ENCODE peak calls at places on chromosomes 2 and 18, in nine cellular contexts. I, F, U, D, E, S, P, J and A are unnamed samples.

GRCh38 chr2:235463893-235464292 is 29.9 kb upstream of the AGAP1 start:
- DNase-seq in I (peak; percentile 37), F (no peak), U (no peak), D (peak; percentile 65), E (no peak), S (no peak), P (no peak), J (no peak), A (no peak)

GRCh38 chr18:28269750-28270149 is 92.8 kb upstream of the CDH2 start:
- DNase-seq in I (peak; percentile 25), F (no peak), U (no peak), D (no peak), E (no peak), S (no peak), P (no peak), J (no peak), A (peak; percentile 1)

GRCh38 chr2:218691234-218691633 is 19.3 kb downstream of the STK36 start:
- DNase-seq in I (no peak), F (no peak), U (no peak), D (no peak), E (peak; percentile 76), S (no peak), P (no peak), J (no peak), A (peak; percentile 69)

GRCh38 chr2:20485612-20485926 is 38.7 kb downstream of the RHOB start:
- DNase-seq in I (no peak), F (no peak), U (no peak), D (no peak), E (no peak), S (no peak), P (no peak), J (no peak), A (no peak)

GRCh38 chr18:9898792-9899549 is 13.2 kb downstream of the TXNDC2 start:
- DNase-seq in I (peak; percentile 43), F (peak; percentile 64), U (peak; percentile 21), D (no peak), E (peak; percentile 52), S (peak; percentile 70), P (no peak), J (no peak), A (no peak)

GRCh38 chr2:207113403-207113802 is 52.3 kb downstream of the KLF7 start:
- DNase-seq in I (no peak), F (no peak), U (peak; percentile 39), D (no peak), E (no peak), S (no peak), P (no peak), J (no peak), A (no peak)

GRCh38 chr18:59056706-59057492 is 82.8 kb upstream of the SEC11C start:
- DNase-seq in I (peak; percentile 75), F (peak; percentile 51), U (peak; percentile 55), D (peak; percentile 59), E (peak; percentile 84), S (peak; percentile 58), P (peak; percentile 45), J (peak; percentile 33), A (peak; percentile 64)

GRCh38 chr2:241905716-241906376 is 36.3 kb downstream of the RTP5 start:
- DNase-seq in I (no peak), F (no peak), U (no peak), D (no peak), E (no peak), S (no peak), P (no peak), J (no peak), A (no peak)

GRCh38 chr18:44602845-44603244 is 77.8 kb upstream of the SETBP1 start:
- DNase-seq in I (no peak), F (no peak), U (peak; percentile 91), D (no peak), E (peak; percentile 86), S (peak; percentile 89), P (no peak), J (no peak), A (peak; percentile 39)

GRCh38 chr2:158232476-158232875 is 130.8 kb downstream of the UPP2 start:
- DNase-seq in I (no peak), F (peak; percentile 58), U (peak; percentile 56), D (no peak), E (peak; percentile 44), S (peak; percentile 30), P (no peak), J (no peak), A (no peak)

GRCh38 chr18:45554070-45554767 is 61.1 kb upstream of the SLC14A2 start:
- DNase-seq in I (peak; percentile 19), F (no peak), U (no peak), D (peak; percentile 63), E (no peak), S (no peak), P (no peak), J (no peak), A (no peak)

GRCh38 chr2:144441711-144442141 is 78.2 kb downstream of the ZEB2 start:
- DNase-seq in I (no peak), F (no peak), U (no peak), D (no peak), E (no peak), S (no peak), P (no peak), J (no peak), A (no peak)

GRCh38 chr2:239329972-239330572 is 70.7 kb downstream of the HDAC4 start:
- DNase-seq in I (no peak), F (no peak), U (no peak), D (peak; percentile 55), E (no peak), S (no peak), P (no peak), J (no peak), A (no peak)

GRCh38 chr2:74864728-74865722 is 31.1 kb downstream of the HK2 start:
- DNase-seq in I (peak; percentile 79), F (peak; percentile 54), U (peak; percentile 85), D (no peak), E (no peak), S (peak; percentile 89), P (no peak), J (no peak), A (peak; percentile 47)
- TF ChIP-seq CTCF in I (peak; percentile 17), F (peak; percentile 18), U (no peak), D (no peak), E (no peak), S (peak; percentile 16), P (no peak), J (no peak), A (no peak)

GRCh38 chr2:237167934-237168333 is 82.2 kb downstream of the COPS8 start:
- DNase-seq in I (no peak), F (no peak), U (no peak), D (no peak), E (no peak), S (no peak), P (no peak), J (no peak), A (no peak)

GRCh38 chr2:237170017-237170416 is 84.3 kb downstream of the COPS8 start:
- DNase-seq in I (no peak), F (no peak), U (no peak), D (no peak), E (peak; percentile 78), S (no peak), P (peak; percentile 90), J (no peak), A (peak; percentile 95)

GRCh38 chr2:237171895-237172294 is 86.2 kb downstream of the COPS8 start:
- DNase-seq in I (no peak), F (no peak), U (no peak), D (no peak), E (no peak), S (no peak), P (no peak), J (no peak), A (no peak)

GRCh38 chr2:237167038-237167437 is 81.3 kb downstream of the COPS8 start:
- DNase-seq in I (no peak), F (no peak), U (no peak), D (no peak), E (no peak), S (no peak), P (no peak), J (no peak), A (no peak)

GRCh38 chr2:237171396-237171795 is 85.7 kb downstream of the COPS8 start:
- DNase-seq in I (peak; percentile 97), F (peak; percentile 19), U (peak; percentile 79), D (no peak), E (peak; percentile 94), S (peak; percentile 63), P (peak; percentile 93), J (no peak), A (peak; percentile 97)
- H3K4me3 ChIP-seq in I (no peak overlapping the region), F (no peak overlapping the region), U (no peak overlapping the region), D (no peak overlapping the region), E (peak overlapping the region; percentile 29), S (no peak overlapping the region), P (peak overlapping the region; percentile 16), J (no peak overlapping the region), A (no peak overlapping the region)

DNA sequence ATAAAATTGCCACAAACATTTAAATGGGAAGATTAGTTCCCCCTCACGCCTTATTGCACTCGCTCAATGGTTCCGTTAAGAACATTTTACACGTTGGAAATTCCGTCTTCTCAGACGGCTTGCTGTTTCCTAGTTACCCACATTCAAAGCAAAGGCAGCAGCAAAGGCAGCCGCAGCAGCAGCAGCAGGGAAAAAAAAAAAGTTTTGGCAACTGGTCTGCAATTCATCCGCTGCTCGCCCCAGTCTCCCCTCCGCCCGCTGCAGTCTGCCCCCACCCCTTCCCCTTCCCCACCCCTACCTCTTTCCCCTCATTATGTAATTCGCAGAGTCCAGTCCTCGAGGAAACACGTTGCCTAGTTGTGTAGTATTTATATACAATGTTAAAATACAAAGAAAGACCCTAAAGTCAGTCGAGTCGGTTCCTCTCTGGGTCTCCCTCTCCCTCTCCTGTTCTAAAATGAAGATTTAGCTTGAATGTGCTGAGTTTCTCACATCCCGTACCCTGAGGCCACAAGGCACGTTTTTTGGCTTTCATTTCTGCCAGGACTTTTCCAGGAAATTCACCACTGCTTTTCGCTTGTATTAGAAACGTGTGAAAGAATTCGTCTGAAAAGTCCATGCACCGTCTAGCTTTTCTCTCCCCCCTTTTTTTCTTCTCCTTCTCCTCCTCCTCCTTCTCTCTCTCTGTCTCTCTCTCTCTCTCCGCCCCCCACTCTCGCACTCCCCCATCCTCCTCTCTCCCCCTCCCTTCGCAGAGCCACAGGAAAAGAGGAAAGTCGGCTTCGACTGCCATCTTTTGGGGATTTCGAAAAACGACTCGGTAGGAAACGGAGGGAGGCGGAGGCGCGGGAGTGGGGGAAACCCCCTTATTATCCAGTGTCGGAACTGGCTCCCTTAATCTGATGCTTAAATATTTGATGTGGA is 140.0 kb downstream of the MEIS1 start:
- DNase-seq in I (peak; percentile 91), F (no peak), U (peak; percentile 55), D (peak; percentile 26), E (peak; percentile 92), S (peak; percentile 66), P (peak; percentile 59), J (no peak), A (peak; percentile 86)
- TF ChIP-seq CTCF in I (peak; percentile 58), F (no peak), U (peak; percentile 57), D (peak; percentile 54), E (peak; percentile 47), S (peak; percentile 67), P (peak; percentile 42), J (no peak), A (peak; percentile 56)

DNA sequence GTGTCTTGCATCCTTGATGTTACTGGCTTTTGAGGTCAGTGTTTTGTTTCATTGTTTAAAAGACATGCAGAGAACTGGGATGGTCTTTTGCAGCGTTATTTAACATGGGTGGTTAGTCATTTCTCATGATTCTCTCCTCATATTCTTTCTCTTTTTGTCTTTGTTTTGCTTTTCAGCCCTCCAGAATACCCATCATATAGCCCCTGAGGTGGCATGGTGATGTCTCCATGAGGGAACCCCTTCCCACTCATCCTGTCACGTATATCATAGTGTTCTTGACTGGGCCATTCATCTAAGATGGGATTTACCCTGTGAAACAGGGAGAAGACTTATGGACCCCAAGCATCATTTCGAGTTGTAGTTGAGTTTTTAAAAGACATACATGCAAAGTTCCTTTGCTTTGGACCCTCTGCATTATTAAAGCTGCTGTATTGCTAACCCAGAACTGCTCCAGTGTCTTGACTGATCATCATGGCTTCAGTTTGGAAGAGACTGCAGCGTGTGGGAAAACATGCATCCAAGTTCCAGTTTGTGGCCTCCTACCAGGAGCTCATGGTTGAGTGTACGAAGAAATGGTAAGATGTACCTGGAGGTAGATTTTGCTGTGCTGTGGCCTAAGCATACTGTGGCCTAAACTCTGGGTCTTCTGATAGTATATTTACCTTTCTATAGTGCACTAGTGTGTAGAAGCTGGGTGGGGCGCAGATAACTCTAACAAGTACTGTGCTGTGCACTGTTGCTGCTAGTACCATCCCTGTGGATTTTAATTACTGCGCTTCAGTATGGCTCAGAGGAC is 1.4 kb downstream of the EHBP1 start:
- DNase-seq in I (no peak), F (no peak), U (no peak), D (no peak), E (peak; percentile 18), S (peak; percentile 5), P (no peak), J (no peak), A (peak; percentile 6)
- H3K4me3 ChIP-seq in I (peak overlapping the region; percentile 73), F (peak overlapping the region; percentile 79), U (peak overlapping the region; percentile 86), D (peak overlapping the region; percentile 83), E (peak overlapping the region; percentile 94), S (peak overlapping the region; percentile 91), P (peak overlapping the region; percentile 83), J (peak overlapping the region; percentile 74), A (peak overlapping the region; percentile 85)